ENCODE peak calls at places on chromosomes 12 and 14, in six cellular contexts. One of them, this sample, is unnamed.

GRCh38 chr12:3752741-3753486 is at the start of gene CRACR2A:
- DNase-seq in IMR-90: peak
- DNase-seq in transverse colon: peak
- DNase-seq in A549: peak
- DNase-seq in body of pancreas: peak
- DNase-seq in ovary: peak
- DNase-seq in this sample: no peak

GRCh38 chr12:47770086-47770726 is 2.8 kb upstream of the SLC48A1 start:
- DNase-seq in A549: no peak
- DNase-seq in IMR-90: peak
- DNase-seq in body of pancreas: no peak
- DNase-seq in transverse colon: no peak
- DNase-seq in ovary: no peak
- DNase-seq in this sample: no peak

GRCh38 chr12:19884081-19884480 is 444.8 kb downstream of the AEBP2 start:
- DNase-seq in ovary: no peak
- DNase-seq in body of pancreas: no peak
- DNase-seq in IMR-90: no peak
- DNase-seq in transverse colon: no peak
- DNase-seq in A549: peak
- DNase-seq in this sample: no peak

GRCh38 chr14:35534884-35535793 is 1.2 kb downstream of the INSM2 start:
- DNase-seq in body of pancreas: peak
- DNase-seq in ovary: peak
- DNase-seq in IMR-90: peak
- DNase-seq in transverse colon: peak
- DNase-seq in A549: peak
- DNase-seq in this sample: peak

GRCh38 chr12:31574803-31575573 is 15.9 kb downstream of the DENND5B start:
- DNase-seq in body of pancreas: no peak
- DNase-seq in IMR-90: peak
- DNase-seq in A549: no peak
- DNase-seq in transverse colon: no peak
- DNase-seq in ovary: no peak
- DNase-seq in this sample: no peak

GRCh38 chr12:87981495-87981894 is 47.7 kb downstream of the C12orf50 start:
- DNase-seq in transverse colon: no peak
- DNase-seq in IMR-90: peak
- DNase-seq in ovary: no peak
- DNase-seq in body of pancreas: no peak
- DNase-seq in A549: no peak
- DNase-seq in this sample: no peak

GRCh38 chr12:88172844-88173407 is 30.8 kb downstream of the TMTC3 start:
- DNase-seq in body of pancreas: no peak
- DNase-seq in ovary: no peak
- DNase-seq in IMR-90: peak
- DNase-seq in A549: no peak
- DNase-seq in transverse colon: no peak
- DNase-seq in this sample: no peak

GRCh38 chr14:51682411-51682810 is 30.7 kb downstream of the FRMD6 start:
- DNase-seq in IMR-90: peak
- DNase-seq in body of pancreas: no peak
- DNase-seq in A549: no peak
- DNase-seq in transverse colon: no peak
- DNase-seq in ovary: no peak
- DNase-seq in this sample: no peak

GRCh38 chr12:43425361-43425760 is 126.6 kb downstream of the ADAMTS20 start:
- DNase-seq in A549: peak
- DNase-seq in body of pancreas: no peak
- DNase-seq in ovary: no peak
- DNase-seq in transverse colon: no peak
- DNase-seq in IMR-90: no peak
- DNase-seq in this sample: no peak

GRCh38 chr12:67515679-67516363 is 132.7 kb upstream of the DYRK2 start:
- DNase-seq in ovary: no peak
- DNase-seq in transverse colon: peak
- DNase-seq in IMR-90: no peak
- DNase-seq in A549: no peak
- DNase-seq in body of pancreas: peak
- DNase-seq in this sample: no peak

GRCh38 chr12:63095369-63095967 is 55.5 kb downstream of the AVPR1A start:
- DNase-seq in transverse colon: no peak
- DNase-seq in body of pancreas: no peak
- DNase-seq in A549: no peak
- DNase-seq in IMR-90: no peak
- DNase-seq in ovary: no peak
- DNase-seq in this sample: no peak

GRCh38 chr14:32009636-32010560 is 67.2 kb upstream of the ARHGAP5 start:
- DNase-seq in body of pancreas: no peak
- DNase-seq in IMR-90: no peak
- DNase-seq in transverse colon: no peak
- DNase-seq in ovary: no peak
- DNase-seq in A549: peak
- DNase-seq in this sample: no peak

GRCh38 chr12:53929527-53929926 is 9.1 kb upstream of the HOXC13 start:
- DNase-seq in IMR-90: no peak
- DNase-seq in transverse colon: no peak
- DNase-seq in ovary: no peak
- DNase-seq in body of pancreas: no peak
- DNase-seq in A549: no peak
- DNase-seq in this sample: no peak

GRCh38 chr14:88556581-88556980 is 1.8 kb upstream of the PTPN21 start:
- DNase-seq in A549: no peak
- DNase-seq in IMR-90: peak
- DNase-seq in transverse colon: no peak
- DNase-seq in ovary: no peak
- DNase-seq in body of pancreas: no peak
- DNase-seq in this sample: no peak

GRCh38 chr12:59182660-59183455 is 262.6 kb upstream of the LRIG3 start:
- DNase-seq in body of pancreas: no peak
- DNase-seq in transverse colon: no peak
- DNase-seq in A549: no peak
- DNase-seq in ovary: no peak
- DNase-seq in IMR-90: peak
- DNase-seq in this sample: no peak

GRCh38 chr14:74501135-74501614 is 7.6 kb downstream of the ISCA2 start:
- DNase-seq in A549: peak
- DNase-seq in body of pancreas: peak
- DNase-seq in ovary: peak
- DNase-seq in IMR-90: peak
- DNase-seq in transverse colon: peak
- DNase-seq in this sample: no peak

GRCh38 chr14:69288001-69288771 is 28.2 kb downstream of the GALNT16 start:
- DNase-seq in ovary: peak
- DNase-seq in IMR-90: peak
- DNase-seq in A549: peak
- DNase-seq in body of pancreas: peak
- DNase-seq in transverse colon: peak
- DNase-seq in this sample: no peak

GRCh38 chr12:101696477-101697196 is 803 bp upstream of the CHPT1 start:
- DNase-seq in transverse colon: peak
- DNase-seq in ovary: no peak
- DNase-seq in A549: no peak
- DNase-seq in IMR-90: no peak
- DNase-seq in body of pancreas: peak
- DNase-seq in this sample: no peak

GRCh38 chr14:96146131-96146771 is 58.4 kb upstream of the BDKRB2 start:
- DNase-seq in ovary: no peak
- DNase-seq in A549: peak
- DNase-seq in body of pancreas: peak
- DNase-seq in IMR-90: peak
- DNase-seq in transverse colon: no peak
- DNase-seq in this sample: no peak

DNA sequence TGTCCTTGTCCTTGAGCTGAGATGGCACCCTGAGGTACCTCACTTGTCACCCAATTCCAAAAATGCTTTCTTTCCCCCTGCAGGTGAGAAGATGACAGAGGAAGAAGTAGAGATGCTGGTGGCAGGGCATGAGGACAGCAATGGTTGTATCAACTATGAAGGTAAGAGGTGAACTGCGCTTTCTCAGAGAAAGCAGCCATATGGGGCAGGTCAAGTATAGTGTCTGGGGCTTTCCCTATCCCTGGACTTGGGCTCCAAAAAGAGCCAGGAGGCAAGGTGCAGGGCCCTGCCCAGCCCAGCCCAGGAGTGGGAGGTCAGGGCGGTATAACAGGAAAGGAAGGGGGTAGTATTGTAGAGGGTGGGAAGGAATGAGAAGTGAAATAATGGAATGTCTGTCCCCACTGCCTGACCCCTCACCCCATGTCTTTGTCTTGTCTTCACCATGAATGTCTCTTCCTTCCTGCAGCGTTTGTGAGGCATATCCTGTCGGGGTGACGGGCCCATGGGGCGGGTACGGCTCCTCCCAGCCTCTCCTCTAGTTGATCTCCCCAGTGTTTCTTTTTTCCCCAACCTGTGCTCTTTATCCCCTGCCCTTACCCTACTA is 2.1 kb downstream of the MYL6 start:
- DNase-seq in body of pancreas: no peak
- DNase-seq in A549: no peak
- DNase-seq in ovary: no peak
- DNase-seq in transverse colon: peak
- DNase-seq in IMR-90: peak
- DNase-seq in this sample: no peak
- TF ChIP-seq POLR2A in body of pancreas: no peak
- TF ChIP-seq POLR2A in A549: no peak
- TF ChIP-seq POLR2A in ovary: no peak
- TF ChIP-seq POLR2A in transverse colon: peak
- TF ChIP-seq POLR2A in IMR-90: peak
- TF ChIP-seq POLR2A in this sample: no peak

DNA sequence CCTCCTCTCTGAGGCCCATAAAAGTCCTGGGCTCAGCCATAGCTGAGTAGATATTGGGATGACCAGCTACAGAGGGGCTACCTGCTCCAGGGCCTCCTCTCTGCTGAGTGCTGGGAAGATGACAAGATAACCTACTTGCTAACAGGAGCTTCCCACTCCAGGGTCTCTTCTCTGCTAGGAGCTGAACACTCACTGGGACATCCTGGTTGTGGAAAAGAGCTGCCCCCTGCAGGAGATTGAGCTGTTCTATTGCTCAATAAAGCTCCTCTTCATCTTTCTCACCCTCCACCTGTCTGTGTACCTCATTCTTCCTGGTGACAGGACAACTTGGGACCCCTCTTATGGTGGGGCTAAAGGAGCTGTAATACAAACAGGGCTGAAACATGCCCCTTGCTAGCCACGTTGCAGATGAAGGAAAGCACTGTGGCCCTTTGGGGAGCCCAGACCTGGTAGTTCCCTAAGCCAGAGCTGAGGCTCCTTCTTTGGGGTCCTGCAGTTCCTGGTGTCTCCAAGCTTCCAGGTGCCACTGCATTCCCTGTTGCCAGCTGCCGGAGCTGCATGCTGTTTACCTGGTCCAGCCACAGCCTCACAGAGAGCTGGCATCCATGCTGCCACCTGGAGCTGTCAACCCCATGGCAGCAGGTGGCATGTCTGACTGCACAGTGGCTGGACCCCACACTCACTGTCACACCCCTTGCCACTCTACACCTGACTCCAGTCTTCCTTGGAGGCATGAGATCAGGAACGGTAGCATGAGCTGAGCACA is 598.5 kb upstream of the LMO3 start:
- DNase-seq in transverse colon: no peak
- DNase-seq in IMR-90: no peak
- DNase-seq in ovary: no peak
- DNase-seq in body of pancreas: no peak
- DNase-seq in A549: no peak
- DNase-seq in this sample: no peak
- TF ChIP-seq POLR2A in transverse colon: no peak
- TF ChIP-seq POLR2A in IMR-90: no peak
- TF ChIP-seq POLR2A in ovary: no peak
- TF ChIP-seq POLR2A in body of pancreas: no peak
- TF ChIP-seq POLR2A in A549: no peak
- TF ChIP-seq POLR2A in this sample: no peak

DNA sequence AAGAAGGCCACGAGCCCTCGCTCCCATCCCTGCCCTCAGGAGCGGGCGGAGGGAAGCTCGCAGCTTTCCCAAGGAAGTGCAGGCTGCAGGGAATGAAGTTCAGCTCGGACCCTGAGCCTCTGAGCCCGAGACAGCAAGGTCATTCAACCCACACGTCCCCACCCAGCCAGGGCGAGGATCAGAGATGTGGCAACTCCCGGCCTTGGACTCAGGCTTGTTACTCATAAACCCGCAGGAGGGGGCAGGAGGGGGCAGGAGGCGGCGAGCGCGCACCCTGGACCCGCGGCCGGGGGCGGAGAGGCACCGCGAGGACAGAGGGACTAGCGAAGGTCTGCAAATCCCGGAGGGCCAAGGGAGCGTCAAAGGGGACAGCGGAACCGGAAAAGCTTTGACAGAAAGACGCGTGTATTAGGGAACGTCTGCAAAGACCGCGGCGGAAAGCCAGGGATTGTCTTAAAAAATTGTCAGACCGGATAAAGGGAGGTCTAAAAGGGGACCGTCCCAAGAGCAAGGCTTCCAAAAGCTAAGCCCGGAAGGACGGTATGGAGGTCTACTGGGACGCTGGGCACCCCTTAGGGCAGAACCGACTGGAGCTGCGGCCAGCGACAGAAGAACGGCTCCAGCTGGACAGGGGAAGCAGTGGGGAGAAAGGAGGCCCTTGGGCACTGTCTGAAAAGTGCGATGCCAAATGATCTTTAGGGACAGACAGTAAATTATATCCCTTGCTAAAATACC is 609 bp upstream of the DCAF11 start:
- DNase-seq in ovary: peak
- DNase-seq in IMR-90: peak
- DNase-seq in A549: peak
- DNase-seq in transverse colon: peak
- DNase-seq in body of pancreas: peak
- DNase-seq in this sample: peak
- TF ChIP-seq POLR2A in ovary: peak
- TF ChIP-seq POLR2A in IMR-90: peak
- TF ChIP-seq POLR2A in A549: peak
- TF ChIP-seq POLR2A in transverse colon: peak
- TF ChIP-seq POLR2A in body of pancreas: peak
- TF ChIP-seq POLR2A in this sample: peak

DNA sequence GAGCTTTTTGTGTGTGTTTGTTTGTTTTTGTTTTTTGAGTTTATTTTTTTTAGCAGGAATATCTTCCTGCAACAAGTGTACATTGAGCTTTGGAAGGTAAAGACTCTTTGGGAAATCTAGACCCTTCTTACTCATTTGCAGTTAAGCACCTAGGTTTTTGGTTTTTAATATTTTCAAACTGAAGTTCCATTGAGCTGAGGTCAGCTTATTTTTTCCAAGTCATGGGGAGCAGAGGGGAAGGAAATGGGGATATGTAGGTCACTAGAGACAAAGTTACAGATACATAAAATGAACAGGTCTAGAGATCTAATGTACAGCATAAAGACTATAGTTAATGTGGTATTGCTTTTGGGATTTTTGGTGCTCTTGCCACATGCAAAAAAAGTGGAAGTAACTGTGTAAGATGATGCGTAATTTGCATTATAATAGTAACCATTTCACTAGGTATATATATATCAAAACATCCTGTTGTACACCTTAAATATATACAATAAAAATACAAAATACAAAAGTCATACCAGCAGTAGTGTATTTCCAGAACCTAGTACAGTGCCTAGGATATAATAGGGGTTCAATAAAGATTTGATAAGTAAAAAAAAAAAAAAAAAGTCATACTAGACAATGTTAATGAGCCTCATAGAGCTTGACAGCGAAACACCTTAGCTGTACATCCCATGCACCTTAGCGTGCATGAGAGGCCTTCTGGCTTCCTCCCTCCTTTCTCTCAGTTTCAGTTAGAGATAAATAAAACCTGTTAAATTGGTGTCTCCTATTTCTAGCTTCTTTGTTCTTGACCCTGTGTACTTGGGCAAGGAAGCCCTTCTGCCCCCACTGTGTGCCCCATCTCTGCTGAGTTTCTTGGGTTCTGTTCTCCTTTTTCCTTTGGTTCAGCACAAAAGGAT is 22.7 kb downstream of the CGRRF1 start:
- DNase-seq in ovary: no peak
- DNase-seq in body of pancreas: no peak
- DNase-seq in transverse colon: no peak
- DNase-seq in A549: no peak
- DNase-seq in IMR-90: no peak
- DNase-seq in this sample: no peak
- TF ChIP-seq POLR2A in ovary: no peak
- TF ChIP-seq POLR2A in body of pancreas: no peak
- TF ChIP-seq POLR2A in transverse colon: no peak
- TF ChIP-seq POLR2A in A549: no peak
- TF ChIP-seq POLR2A in IMR-90: no peak
- TF ChIP-seq POLR2A in this sample: no peak